ENCODE peak calls at places on chromosomes 13 and 19, in four cellular contexts. One of them, this sample, is unnamed.

GRCh38 chr13:27283906-27284523 is 13.4 kb downstream of the RASL11A start:
- DNase-seq in tibial nerve: no peak
- DNase-seq in caudate nucleus: no peak
- DNase-seq in MV-4-11: peak
- DNase-seq in this sample: no peak

GRCh38 chr19:35908977-35909683 is 1.0 kb upstream of the TYROBP start:
- DNase-seq in tibial nerve: peak
- DNase-seq in caudate nucleus: no peak
- DNase-seq in MV-4-11: peak
- DNase-seq in this sample: peak

GRCh38 chr13:34207872-34208271 is 389.9 kb downstream of the RFC3 start:
- DNase-seq in tibial nerve: no peak
- DNase-seq in caudate nucleus: no peak
- DNase-seq in MV-4-11: no peak
- DNase-seq in this sample: no peak

GRCh38 chr19:4694211-4694987 is 24.3 kb upstream of the MYDGF start:
- DNase-seq in tibial nerve: no peak
- DNase-seq in caudate nucleus: no peak
- DNase-seq in MV-4-11: peak
- DNase-seq in this sample: no peak

GRCh38 chr13:82947121-82948077 is 934.9 kb downstream of the SLITRK1 start:
- DNase-seq in tibial nerve: no peak
- DNase-seq in caudate nucleus: no peak
- DNase-seq in MV-4-11: no peak
- DNase-seq in this sample: no peak

GRCh38 chr13:29924482-29924884 is 74.1 kb upstream of the UBL3 start:
- DNase-seq in tibial nerve: no peak
- DNase-seq in caudate nucleus: no peak
- DNase-seq in MV-4-11: no peak
- DNase-seq in this sample: no peak

GRCh38 chr13:65468628-65469027 is 1761.5 kb downstream of the PCDH9 start:
- DNase-seq in tibial nerve: no peak
- DNase-seq in caudate nucleus: no peak
- DNase-seq in MV-4-11: peak
- DNase-seq in this sample: no peak

GRCh38 chr19:55212447-55212846 is 3.1 kb upstream of the PTPRH start:
- DNase-seq in tibial nerve: no peak
- DNase-seq in caudate nucleus: no peak
- DNase-seq in MV-4-11: peak
- DNase-seq in this sample: peak

GRCh38 chr19:34365463-34366401 is 736 bp downstream of the GPI start:
- DNase-seq in tibial nerve: no peak
- DNase-seq in caudate nucleus: no peak
- DNase-seq in MV-4-11: no peak
- DNase-seq in this sample: no peak

GRCh38 chr13:32682740-32683139 is 96.5 kb downstream of the PDS5B start:
- DNase-seq in tibial nerve: no peak
- DNase-seq in caudate nucleus: no peak
- DNase-seq in MV-4-11: no peak
- DNase-seq in this sample: no peak

This sample was measured in GDM1.